ENCODE peak calls at places on chromosomes 16 and 17, in five cellular contexts. F is neural progenitor cell, X is brain microvascular endothelial cell, B is AG04450, L is foreskin fibroblast. H is an unnamed sample.

GRCh38 chr17:81926451-81927144 is 937 bp downstream of the MAFG start:
- DNase-seq in F (peak), X (peak), B (peak), L (peak), H (peak)

GRCh38 chr17:70106551-70106950 is 31.5 kb downstream of the KCNJ16 start:
- DNase-seq in F (no peak), X (no peak), B (no peak), L (no peak), H (no peak)

GRCh38 chr17:73003487-73003886 is 89.0 kb downstream of the SLC39A11 start:
- DNase-seq in F (no peak), X (no peak), B (no peak), L (no peak), H (no peak)

GRCh38 chr17:33183487-33184026 is 109.5 kb downstream of the ASIC2 start:
- DNase-seq in F (no peak), X (no peak), B (no peak), L (no peak), H (no peak)

GRCh38 chr16:55641430-55642056 is 14.2 kb upstream of the SLC6A2 start:
- DNase-seq in F (no peak), X (no peak), B (no peak), L (no peak), H (no peak)

GRCh38 chr16:57750796-57751538 is 15.4 kb downstream of the KATNB1 start:
- DNase-seq in F (no peak), X (no peak), B (no peak), L (no peak), H (no peak)

GRCh38 chr16:12920739-12921138 is 19.3 kb downstream of the SHISA9 start:
- DNase-seq in F (no peak), X (no peak), B (no peak), L (no peak), H (no peak)

GRCh38 chr16:82011199-82011641 is at the start of gene SDR42E1:
- DNase-seq in F (no peak), X (no peak), B (no peak), L (no peak), H (peak)

GRCh38 chr17:78903101-78903779 is at the start of gene CEP295NL:
- DNase-seq in F (peak), X (no peak), B (no peak), L (no peak), H (peak)

GRCh38 chr16:86632206-86632605 is 53.9 kb downstream of the FOXL1 start:
- DNase-seq in F (no peak), X (no peak), B (no peak), L (no peak), H (no peak)

GRCh38 chr17:79836952-79837887 is 2.0 kb downstream of the CBX4 start:
- DNase-seq in F (peak), X (peak), B (no peak), L (peak), H (peak)

GRCh38 chr17:41635121-41636097 is 11.0 kb upstream of the KRT17 start:
- DNase-seq in F (peak), X (no peak), B (no peak), L (no peak), H (no peak)
- H3K4me3 ChIP-seq in F (no peak), X (no peak), B (no peak), L (no peak), H (no peak)

GRCh38 chr17:4782652-4783051 is 3.5 kb downstream of the VMO1 start:
- DNase-seq in F (no peak), X (no peak), B (no peak), L (no peak), H (no peak)
- TF ChIP-seq CTCF in F (peak), X (no peak), B (no peak), L (no peak), H (no peak)

GRCh38 chr17:74213897-74214386 is 571 bp downstream of the TTYH2 start:
- DNase-seq in F (peak), X (no peak), B (no peak), L (no peak), H (no peak)
- H3K4me3 ChIP-seq in F (peak), X (peak), B (peak), L (peak), H (peak)

GRCh38 chr17:16444258-16444886 is 29.0 kb downstream of the TRPV2 start:
- DNase-seq in F (no peak), X (no peak), B (no peak), L (no peak), H (no peak)

GRCh38 chr17:16448490-16448889 is 33.1 kb downstream of the TRPV2 start:
- DNase-seq in F (no peak), X (no peak), B (no peak), L (no peak), H (no peak)

GRCh38 chr17:16447676-16448075 is 32.3 kb downstream of the TRPV2 start:
- DNase-seq in F (no peak), X (no peak), B (no peak), L (no peak), H (no peak)

GRCh38 chr17:16449121-16449570 is 33.8 kb downstream of the TRPV2 start:
- DNase-seq in F (no peak), X (peak), B (no peak), L (peak), H (peak)

GRCh38 chr17:16446338-16446983 is 31.1 kb downstream of the TRPV2 start:
- DNase-seq in F (no peak), X (no peak), B (no peak), L (no peak), H (no peak)
- TF ChIP-seq CTCF in F (no peak), X (peak), B (no peak), L (no peak), H (peak)

GRCh38 chr17:68169840-68170239 is 78.0 kb upstream of the AMZ2 start:
- DNase-seq in F (no peak), X (no peak), B (no peak), L (no peak), H (no peak)
- H3K4me3 ChIP-seq in F (no peak), X (no peak), B (peak), L (peak), H (no peak)

DNA sequence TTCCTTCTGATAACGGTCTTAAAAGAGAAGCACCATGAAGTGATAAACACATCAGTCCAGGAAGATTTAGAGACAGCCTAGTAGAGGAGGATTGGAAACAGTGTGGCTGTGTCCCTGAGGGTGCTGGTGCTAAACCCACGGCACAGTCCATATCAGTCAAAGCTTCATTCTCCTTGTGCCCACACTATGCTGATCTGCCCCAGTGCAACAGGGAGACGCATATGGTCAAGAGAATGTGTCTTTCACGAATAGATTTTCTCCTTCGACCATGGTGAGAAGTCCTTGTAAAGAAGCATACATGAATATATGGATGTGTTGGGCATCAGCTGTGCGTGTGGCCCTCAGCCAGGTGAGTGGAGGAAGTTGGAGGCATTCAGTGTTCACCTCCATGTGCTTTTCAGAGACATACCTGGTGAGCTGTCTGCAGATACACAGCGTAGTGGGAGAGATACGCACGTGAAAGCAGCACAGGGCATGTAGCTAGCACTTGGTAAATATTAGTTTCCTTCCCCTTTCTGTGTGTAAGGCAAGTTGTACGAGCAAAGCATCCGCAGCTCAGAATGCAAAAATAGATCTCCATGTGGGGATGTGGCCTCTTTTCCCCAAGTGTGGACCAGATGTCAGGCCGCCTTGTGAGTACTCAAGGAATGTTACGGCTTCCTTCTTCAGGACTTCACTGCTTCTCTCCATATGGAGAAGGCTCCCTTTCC is 29.4 kb downstream of the HLF start:
- DNase-seq in F (no peak), X (no peak), B (no peak), L (peak), H (no peak)
- TF ChIP-seq CTCF in F (no peak), X (no peak), B (no peak), L (no peak), H (no peak)

GRCh38 chr16:56669005-56669839 is at the start of gene MT1H:
- DNase-seq in F (no peak), X (no peak), B (no peak), L (no peak), H (no peak)
- H3K4me3 ChIP-seq in F (no peak), X (no peak), B (no peak), L (no peak), H (no peak)

DNA sequence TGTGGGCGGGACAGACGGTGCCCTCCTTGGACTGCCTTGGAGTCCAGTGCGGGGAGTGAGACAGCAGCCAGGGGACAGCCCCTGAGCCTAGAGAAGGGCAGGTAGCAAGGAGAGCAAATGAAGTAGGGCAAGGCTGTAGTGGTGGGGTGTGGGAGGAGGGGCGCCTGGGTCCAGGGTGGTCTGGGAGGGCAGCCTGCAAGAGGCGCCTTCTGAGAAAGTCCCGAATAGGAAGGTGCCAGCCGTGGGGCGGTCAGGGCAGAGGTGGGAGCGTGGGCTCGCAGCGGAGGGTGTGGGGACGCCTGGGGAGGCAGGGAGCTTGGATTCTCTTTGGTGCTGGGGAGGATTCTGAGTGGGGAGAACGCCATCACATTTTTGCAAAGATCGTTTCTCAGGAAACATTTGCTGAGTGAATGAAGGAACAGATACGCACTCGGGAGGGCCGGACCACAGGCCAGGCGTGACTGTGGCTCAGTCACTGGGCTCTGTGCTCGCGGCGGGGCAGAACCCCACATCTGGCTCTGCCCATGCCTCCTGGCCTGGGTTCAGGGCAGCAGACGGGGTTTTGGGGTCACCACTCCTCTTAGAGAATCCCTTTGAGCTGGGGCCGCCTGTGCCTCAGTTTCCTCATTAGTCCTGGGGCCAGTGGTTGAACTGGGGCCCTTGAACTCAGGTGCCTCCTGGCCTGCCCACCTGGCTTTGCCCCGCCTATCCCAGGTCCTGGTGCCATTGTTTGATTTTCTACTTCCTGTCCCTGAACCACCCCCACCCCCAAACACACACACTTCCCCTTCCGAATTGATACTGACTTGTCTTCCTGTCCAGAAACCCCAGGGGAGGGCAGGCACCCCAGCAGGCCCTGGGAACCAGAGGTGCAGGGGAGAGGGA is 4.2 kb downstream of the SNN start:
- DNase-seq in F (no peak), X (no peak), B (no peak), L (no peak), H (no peak)
- TF ChIP-seq CTCF in F (no peak), X (no peak), B (no peak), L (no peak), H (no peak)

DNA sequence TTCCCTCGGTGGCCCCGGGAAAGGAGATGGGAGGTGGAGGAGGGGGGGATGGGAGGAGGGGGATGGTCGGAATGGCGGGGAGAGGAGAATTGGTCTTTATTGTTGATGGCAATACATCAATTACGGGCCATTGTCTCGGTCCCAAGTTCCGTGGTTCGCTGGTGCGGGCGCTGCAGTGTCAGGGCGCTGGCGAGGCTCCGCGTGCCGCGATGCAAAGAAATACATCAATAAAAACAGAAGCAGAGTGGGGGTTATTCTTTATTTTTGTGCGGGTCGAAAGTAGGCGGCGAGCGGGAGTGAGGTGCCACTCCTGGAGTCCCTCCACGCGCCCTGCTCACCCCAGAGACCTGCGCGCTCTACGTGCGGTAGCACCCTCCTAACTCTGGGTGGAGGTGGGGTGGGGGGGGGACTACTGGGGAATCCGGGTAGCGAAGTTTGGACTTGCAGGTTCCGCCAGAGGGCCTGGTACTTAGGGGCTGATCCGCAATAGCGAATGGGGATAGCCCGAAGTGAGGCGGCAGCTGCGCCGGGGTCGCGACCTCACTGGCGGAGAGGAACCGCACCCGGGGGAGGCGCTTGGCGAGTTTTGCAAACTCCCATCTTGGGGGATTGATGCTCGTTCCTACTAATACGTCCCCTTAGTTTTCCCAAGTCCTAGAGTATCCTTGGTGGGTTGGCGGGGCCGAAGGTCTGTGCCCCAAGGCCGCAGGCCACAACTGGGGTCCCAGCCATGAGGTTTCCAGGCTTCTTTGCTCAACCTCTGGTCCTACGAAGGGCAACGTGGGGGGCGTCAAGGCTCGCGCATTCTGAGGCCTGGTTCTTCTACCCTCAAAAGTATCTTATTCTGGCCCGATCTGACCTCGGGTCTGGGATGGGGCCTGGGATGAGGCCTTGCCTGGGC is 3.5 kb upstream of the SALL1 start:
- DNase-seq in F (peak), X (no peak), B (no peak), L (no peak), H (no peak)
- H3K4me3 ChIP-seq in F (peak), X (no peak), B (peak), L (peak), H (no peak)

H was measured in choroid plexus epithelial cell.